ENCODE peak calls at places on chromosomes 12 and 14, in four cellular contexts. C, Z, E and U are unnamed samples.

GRCh38 chr14:50677527-50678063 is 9.5 kb upstream of the SAV1 start:
- DNase-seq in C (no peak), Z (no peak), E (peak), U (no peak)

GRCh38 chr12:47317182-47317915 is 237.6 kb upstream of the AMIGO2 start:
- DNase-seq in C (no peak), Z (no peak), E (no peak), U (no peak)

GRCh38 chr12:24212496-24212895 is 263.0 kb upstream of the SOX5 start:
- DNase-seq in C (no peak), Z (no peak), E (no peak), U (no peak)

GRCh38 chr12:116924558-116925453 is 14.1 kb downstream of the FBXW8 start:
- DNase-seq in C (no peak), Z (peak), E (peak), U (no peak)

GRCh38 chr12:6500466-6500865 is 6.6 kb downstream of the NCAPD2 start:
- DNase-seq in C (no peak), Z (no peak), E (no peak), U (no peak)

GRCh38 chr12:92416385-92416812 is 270.8 kb upstream of the BTG1 start:
- DNase-seq in C (no peak), Z (no peak), E (no peak), U (no peak)

GRCh38 chr12:47362131-47362686 is 282.4 kb upstream of the AMIGO2 start:
- DNase-seq in C (no peak), Z (no peak), E (no peak), U (no peak)

GRCh38 chr12:57952766-57953165 is 11.4 kb downstream of the ATP23 start:
- DNase-seq in C (no peak), Z (no peak), E (no peak), U (no peak)

GRCh38 chr12:129687731-129688130 is 216.1 kb downstream of the TMEM132D start:
- DNase-seq in C (no peak), Z (no peak), E (no peak), U (no peak)

GRCh38 chr14:100586520-100587247 is 533 bp downstream of the BEGAIN start:
- DNase-seq in C (no peak), Z (no peak), E (no peak), U (no peak)

GRCh38 chr12:121533391-121534090 is 47.3 kb downstream of the KDM2B start:
- DNase-seq in C (no peak), Z (no peak), E (no peak), U (no peak)

GRCh38 chr14:90839024-90839888 is 23.0 kb upstream of the TTC7B start:
- DNase-seq in C (no peak), Z (no peak), E (no peak), U (no peak)

GRCh38 chr12:122880668-122881067 is 15.3 kb downstream of the VPS37B start:
- DNase-seq in C (no peak), Z (no peak), E (no peak), U (no peak)

GRCh38 chr14:94615823-94616570 is 3.8 kb downstream of the SERPINA3 start:
- DNase-seq in C (no peak), Z (no peak), E (no peak), U (no peak)

GRCh38 chr12:116528498-116528897 is 30.7 kb upstream of the MAP1LC3B2 start:
- DNase-seq in C (no peak), Z (no peak), E (no peak), U (no peak)

GRCh38 chr12:58367041-58367440 is 425.7 kb downstream of the ATP23 start:
- DNase-seq in C (no peak), Z (no peak), E (no peak), U (no peak)

GRCh38 chr14:105168093-105168420 is 519 bp downstream of the JAG2 start:
- DNase-seq in C (no peak), Z (no peak), E (no peak), U (no peak)

GRCh38 chr14:100067971-100068959 is 3.0 kb downstream of the EVL start:
- DNase-seq in C (peak), Z (no peak), E (peak), U (no peak)

GRCh38 chr12:92468358-92469020 is 234.3 kb upstream of the PLEKHG7 start:
- DNase-seq in C (no peak), Z (no peak), E (no peak), U (no peak)

GRCh38 chr14:35050652-35051051 is 4.6 kb downstream of the FAM177A1 start:
- DNase-seq in C (no peak), Z (no peak), E (no peak), U (no peak)

GRCh38 chr12:53733051-53733812 is 6.0 kb upstream of the CALCOCO1 start:
- DNase-seq in C (no peak), Z (no peak), E (no peak), U (no peak)

GRCh38 chr12:113874999-113875561 is 91.0 kb downstream of the RBM19 start:
- DNase-seq in C (no peak), Z (no peak), E (no peak), U (no peak)

GRCh38 chr12:54870048-54870447 is 15.7 kb downstream of the MUCL1 start:
- DNase-seq in C (no peak), Z (no peak), E (no peak), U (no peak)

GRCh38 chr14:105739331-105740102 is 213.1 kb downstream of the TMEM121 start:
- DNase-seq in C (no peak), Z (no peak), E (no peak), U (no peak)

GRCh38 chr14:52902971-52903385 is 47.9 kb downstream of the FERMT2 start:
- DNase-seq in C (no peak), Z (no peak), E (no peak), U (no peak)

GRCh38 chr12:120089105-120089504 is 27.4 kb downstream of the RAB35 start:
- DNase-seq in C (no peak), Z (no peak), E (no peak), U (no peak)

GRCh38 chr12:96513166-96513565 is 23.8 kb downstream of the CFAP54 start:
- DNase-seq in C (no peak), Z (no peak), E (no peak), U (no peak)

GRCh38 chr14:88422919-88423318 is 37.5 kb downstream of the SPATA7 start:
- DNase-seq in C (no peak), Z (no peak), E (no peak), U (no peak)

GRCh38 chr12:84874125-84874824 is 38.3 kb downstream of the SLC6A15 start:
- DNase-seq in C (no peak), Z (no peak), E (no peak), U (no peak)

GRCh38 chr14:45051180-45051579 is 32.7 kb upstream of the PRPF39 start:
- DNase-seq in C (no peak), Z (no peak), E (no peak), U (no peak)

GRCh38 chr12:56385873-56386272 is 23.2 kb upstream of the APOF start:
- DNase-seq in C (peak), Z (no peak), E (no peak), U (no peak)

GRCh38 chr12:53046655-53047220 is 3.1 kb upstream of the TNS2 start:
- DNase-seq in C (peak), Z (peak), E (peak), U (no peak)

GRCh38 chr12:107320031-107320928 is 226.9 kb upstream of the CRY1 start:
- DNase-seq in C (no peak), Z (no peak), E (peak), U (peak)

GRCh38 chr12:12070674-12071661 is at the start of gene BCL2L14:
- DNase-seq in C (no peak), Z (no peak), E (no peak), U (no peak)

GRCh38 chr14:24207625-24208024 is 2.1 kb downstream of the TSSK4 start:
- DNase-seq in C (no peak), Z (no peak), E (no peak), U (no peak)

GRCh38 chr12:124428136-124428791 is 133.4 kb downstream of the RFLNA start:
- DNase-seq in C (no peak), Z (no peak), E (no peak), U (no peak)

GRCh38 chr12:109783965-109784244 is 49.3 kb downstream of the TRPV4 start:
- DNase-seq in C (no peak), Z (no peak), E (no peak), U (no peak)

GRCh38 chr14:103382375-103382774 is 2.8 kb upstream of the MARK3 start:
- DNase-seq in C (no peak), Z (no peak), E (no peak), U (no peak)

GRCh38 chr14:103385994-103386491 is 828 bp downstream of the MARK3 start:
- DNase-seq in C (peak), Z (no peak), E (no peak), U (no peak)

GRCh38 chr14:103386632-103387329 is 1.6 kb downstream of the MARK3 start:
- DNase-seq in C (no peak), Z (no peak), E (no peak), U (no peak)

GRCh38 chr14:103385153-103385993 is at the start of gene MARK3:
- DNase-seq in C (peak), Z (peak), E (peak), U (peak)

GRCh38 chr14:103384450-103385152 is 614 bp upstream of the MARK3 start:
- DNase-seq in C (no peak), Z (no peak), E (no peak), U (no peak)
- TF ChIP-seq POLR2A in C (no peak), Z (no peak), E (no peak), U (no peak)

DNA sequence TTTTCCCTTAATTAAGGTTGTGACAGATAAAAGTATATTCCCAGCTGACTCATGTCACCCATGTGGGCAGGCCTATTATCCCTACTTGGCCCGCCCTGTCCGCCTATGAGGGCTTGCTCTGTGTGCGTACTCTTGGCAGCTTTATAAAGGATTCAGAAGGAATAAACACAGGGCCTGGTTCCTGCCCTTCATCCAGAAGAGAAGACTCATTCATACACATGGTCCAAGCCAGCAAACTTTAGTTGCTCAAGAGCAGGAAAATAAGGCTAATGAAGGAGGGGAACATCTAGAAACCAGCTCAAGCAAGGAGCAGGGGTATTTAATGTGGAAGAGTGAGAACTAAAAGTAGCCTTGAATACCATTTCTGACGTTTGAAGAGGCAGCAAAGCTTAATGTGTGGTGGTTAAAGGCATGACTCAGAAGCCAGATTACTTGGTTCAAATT is 141.9 kb downstream of the CRADD start:
- DNase-seq in C (peak), Z (no peak), E (peak), U (no peak)
- TF ChIP-seq POLR2AphosphoS5 in C (peak), Z (no peak), E (peak), U (no peak)

GRCh38 chr14:71202881-71203280 is 295.6 kb downstream of the PCNX1 start:
- DNase-seq in C (no peak), Z (no peak), E (no peak), U (no peak)
- TF ChIP-seq POLR2A in C (no peak), Z (no peak), E (no peak), U (no peak)

GRCh38 chr12:88914967-88915366 is 334.7 kb upstream of the KITLG start:
- DNase-seq in C (no peak), Z (no peak), E (no peak), U (no peak)

GRCh38 chr12:88908345-88908744 is 328.1 kb upstream of the KITLG start:
- DNase-seq in C (no peak), Z (no peak), E (no peak), U (no peak)

GRCh38 chr12:88904705-88905104 is 324.4 kb upstream of the KITLG start:
- DNase-seq in C (no peak), Z (no peak), E (no peak), U (no peak)

DNA sequence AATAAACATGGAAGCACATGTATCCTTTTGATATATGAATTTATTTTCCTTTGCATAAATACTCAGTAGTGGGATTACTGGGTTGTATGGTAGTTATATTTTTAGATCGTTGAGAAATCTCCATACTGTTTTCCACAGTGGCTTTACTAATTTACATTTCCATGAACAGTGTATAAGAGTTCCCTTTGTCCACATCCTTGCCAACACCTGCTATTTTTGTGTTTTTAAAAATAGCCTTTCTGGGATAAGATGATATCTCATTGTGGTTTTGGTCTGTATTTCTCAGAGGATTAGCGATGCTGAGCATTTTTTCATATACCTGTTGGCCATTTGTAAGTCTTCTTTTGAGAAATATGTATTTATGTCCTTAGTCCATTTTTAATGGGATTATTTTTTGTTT is 329.2 kb upstream of the KITLG start:
- DNase-seq in C (no peak), Z (no peak), E (no peak), U (no peak)
- TF ChIP-seq POLR2AphosphoS5 in C (no peak), Z (no peak), E (no peak), U (no peak)

GRCh38 chr14:72906879-72907278 is 13.0 kb upstream of the DPF3 start:
- DNase-seq in C (no peak), Z (no peak), E (no peak), U (no peak)

GRCh38 chr14:72906316-72906715 is 12.4 kb upstream of the DPF3 start:
- DNase-seq in C (no peak), Z (no peak), E (no peak), U (no peak)

GRCh38 chr14:72907327-72907826 is 13.5 kb upstream of the DPF3 start:
- DNase-seq in C (peak), Z (no peak), E (no peak), U (no peak)

GRCh38 chr14:72909163-72909562 is 15.3 kb upstream of the DPF3 start:
- DNase-seq in C (no peak), Z (no peak), E (no peak), U (no peak)

GRCh38 chr14:72907886-72908285 is 14.0 kb upstream of the DPF3 start:
- DNase-seq in C (no peak), Z (no peak), E (no peak), U (no peak)
- TF ChIP-seq POLR2A in C (no peak), Z (no peak), E (no peak), U (no peak)

GRCh38 chr14:22560638-22561365 is 28.2 kb downstream of the DAD1 start:
- DNase-seq in C (peak), Z (no peak), E (no peak), U (no peak)
- TF ChIP-seq POLR2AphosphoS5 in C (no peak), Z (no peak), E (no peak), U (no peak)